ENCODE peak calls at places on chromosomes 7 and 10, in eight cellular contexts. One of them, this sample, is unnamed.

GRCh38 chr7:28155964-28156363 is 24.6 kb downstream of the JAZF1 start:
- DNase-seq in fibroblast of lung: peak
- DNase-seq in T-helper 1 cell: no peak
- DNase-seq in pancreas: peak
- DNase-seq in hepatocyte: no peak
- DNase-seq in psoas muscle: no peak
- DNase-seq in stimulated activated CD4-positive, alpha-beta T cell treated with anti-CD3 and anti-CD28 coated beads, Interleukin-1b, Interleukin-23, amount 100 ng/mL, for 4 hours: no peak
- DNase-seq in H1: no peak
- DNase-seq in this sample: no peak

GRCh38 chr10:93462881-93463280 is 19.3 kb downstream of the MYOF start:
- DNase-seq in stimulated activated CD4-positive, alpha-beta T cell treated with anti-CD3 and anti-CD28 coated beads, Interleukin-1b, Interleukin-23, amount 100 ng/mL, for 4 hours: peak
- DNase-seq in psoas muscle: no peak
- DNase-seq in pancreas: no peak
- DNase-seq in T-helper 1 cell: peak
- DNase-seq in hepatocyte: no peak
- DNase-seq in fibroblast of lung: peak
- DNase-seq in H1: no peak
- DNase-seq in this sample: no peak

GRCh38 chr10:14185501-14186045 is 145.2 kb downstream of the FRMD4A start:
- DNase-seq in pancreas: no peak
- DNase-seq in hepatocyte: no peak
- DNase-seq in T-helper 1 cell: peak
- DNase-seq in H1: peak
- DNase-seq in psoas muscle: no peak
- DNase-seq in fibroblast of lung: peak
- DNase-seq in stimulated activated CD4-positive, alpha-beta T cell treated with anti-CD3 and anti-CD28 coated beads, Interleukin-1b, Interleukin-23, amount 100 ng/mL, for 4 hours: peak
- DNase-seq in this sample: peak

GRCh38 chr10:17756557-17757208 is 4.7 kb downstream of the TMEM236 start:
- DNase-seq in stimulated activated CD4-positive, alpha-beta T cell treated with anti-CD3 and anti-CD28 coated beads, Interleukin-1b, Interleukin-23, amount 100 ng/mL, for 4 hours: no peak
- DNase-seq in fibroblast of lung: no peak
- DNase-seq in pancreas: no peak
- DNase-seq in hepatocyte: peak
- DNase-seq in psoas muscle: no peak
- DNase-seq in H1: no peak
- DNase-seq in T-helper 1 cell: peak
- DNase-seq in this sample: no peak

GRCh38 chr10:102389894-102390293 is 5.6 kb upstream of the NFKB2 start:
- DNase-seq in fibroblast of lung: no peak
- DNase-seq in T-helper 1 cell: no peak
- DNase-seq in pancreas: no peak
- DNase-seq in hepatocyte: no peak
- DNase-seq in H1: no peak
- DNase-seq in stimulated activated CD4-positive, alpha-beta T cell treated with anti-CD3 and anti-CD28 coated beads, Interleukin-1b, Interleukin-23, amount 100 ng/mL, for 4 hours: no peak
- DNase-seq in psoas muscle: no peak
- DNase-seq in this sample: no peak

GRCh38 chr7:23863209-23863798 is 153.3 kb downstream of the STK31 start:
- DNase-seq in stimulated activated CD4-positive, alpha-beta T cell treated with anti-CD3 and anti-CD28 coated beads, Interleukin-1b, Interleukin-23, amount 100 ng/mL, for 4 hours: no peak
- DNase-seq in fibroblast of lung: peak
- DNase-seq in T-helper 1 cell: peak
- DNase-seq in hepatocyte: peak
- DNase-seq in pancreas: no peak
- DNase-seq in H1: no peak
- DNase-seq in psoas muscle: no peak
- DNase-seq in this sample: peak

GRCh38 chr7:121475806-121476205 is 79.7 kb upstream of the FAM3C start:
- DNase-seq in psoas muscle: no peak
- DNase-seq in T-helper 1 cell: no peak
- DNase-seq in fibroblast of lung: peak
- DNase-seq in stimulated activated CD4-positive, alpha-beta T cell treated with anti-CD3 and anti-CD28 coated beads, Interleukin-1b, Interleukin-23, amount 100 ng/mL, for 4 hours: no peak
- DNase-seq in hepatocyte: no peak
- DNase-seq in pancreas: peak
- DNase-seq in H1: no peak
- DNase-seq in this sample: no peak

GRCh38 chr10:42367532-42368230 is 270.7 kb downstream of the ZNF33B start:
- DNase-seq in psoas muscle: peak
- DNase-seq in T-helper 1 cell: peak
- DNase-seq in H1: no peak
- DNase-seq in pancreas: peak
- DNase-seq in hepatocyte: no peak
- DNase-seq in stimulated activated CD4-positive, alpha-beta T cell treated with anti-CD3 and anti-CD28 coated beads, Interleukin-1b, Interleukin-23, amount 100 ng/mL, for 4 hours: no peak
- DNase-seq in fibroblast of lung: peak
- DNase-seq in this sample: no peak

GRCh38 chr7:23491502-23491901 is 21.2 kb upstream of the IGF2BP3 start:
- DNase-seq in pancreas: no peak
- DNase-seq in T-helper 1 cell: no peak
- DNase-seq in H1: no peak
- DNase-seq in psoas muscle: no peak
- DNase-seq in fibroblast of lung: no peak
- DNase-seq in hepatocyte: no peak
- DNase-seq in stimulated activated CD4-positive, alpha-beta T cell treated with anti-CD3 and anti-CD28 coated beads, Interleukin-1b, Interleukin-23, amount 100 ng/mL, for 4 hours: no peak
- DNase-seq in this sample: no peak

GRCh38 chr10:62027841-62028501 is 126.5 kb downstream of the ARID5B start:
- DNase-seq in fibroblast of lung: no peak
- DNase-seq in psoas muscle: no peak
- DNase-seq in stimulated activated CD4-positive, alpha-beta T cell treated with anti-CD3 and anti-CD28 coated beads, Interleukin-1b, Interleukin-23, amount 100 ng/mL, for 4 hours: no peak
- DNase-seq in hepatocyte: peak
- DNase-seq in pancreas: no peak
- DNase-seq in T-helper 1 cell: no peak
- DNase-seq in H1: no peak
- DNase-seq in this sample: no peak

GRCh38 chr7:15503603-15504280 is 58.1 kb downstream of the AGMO start:
- DNase-seq in H1: no peak
- DNase-seq in pancreas: no peak
- DNase-seq in T-helper 1 cell: no peak
- DNase-seq in fibroblast of lung: peak
- DNase-seq in hepatocyte: no peak
- DNase-seq in stimulated activated CD4-positive, alpha-beta T cell treated with anti-CD3 and anti-CD28 coated beads, Interleukin-1b, Interleukin-23, amount 100 ng/mL, for 4 hours: no peak
- DNase-seq in psoas muscle: no peak
- DNase-seq in this sample: no peak

GRCh38 chr7:70238171-70238575 is 639.9 kb downstream of the AUTS2 start:
- DNase-seq in H1: no peak
- DNase-seq in T-helper 1 cell: no peak
- DNase-seq in fibroblast of lung: no peak
- DNase-seq in stimulated activated CD4-positive, alpha-beta T cell treated with anti-CD3 and anti-CD28 coated beads, Interleukin-1b, Interleukin-23, amount 100 ng/mL, for 4 hours: no peak
- DNase-seq in hepatocyte: no peak
- DNase-seq in psoas muscle: no peak
- DNase-seq in pancreas: no peak
- DNase-seq in this sample: no peak

GRCh38 chr7:140696024-140696678 is 357 bp upstream of the NDUFB2 start:
- DNase-seq in T-helper 1 cell: peak
- DNase-seq in psoas muscle: peak
- DNase-seq in pancreas: peak
- DNase-seq in H1: no peak
- DNase-seq in hepatocyte: peak
- DNase-seq in fibroblast of lung: peak
- DNase-seq in stimulated activated CD4-positive, alpha-beta T cell treated with anti-CD3 and anti-CD28 coated beads, Interleukin-1b, Interleukin-23, amount 100 ng/mL, for 4 hours: peak
- DNase-seq in this sample: peak

GRCh38 chr7:30249316-30249715 is 35.1 kb upstream of the ZNRF2 start:
- DNase-seq in T-helper 1 cell: no peak
- DNase-seq in stimulated activated CD4-positive, alpha-beta T cell treated with anti-CD3 and anti-CD28 coated beads, Interleukin-1b, Interleukin-23, amount 100 ng/mL, for 4 hours: no peak
- DNase-seq in hepatocyte: no peak
- DNase-seq in pancreas: no peak
- DNase-seq in fibroblast of lung: no peak
- DNase-seq in psoas muscle: no peak
- DNase-seq in H1: no peak
- DNase-seq in this sample: no peak